ENCODE peak calls at places on chromosome X, in four cellular contexts. O is brain microvascular endothelial cell, Z is AG10803, K is endothelial cell of umbilical vein. D is an unnamed sample.

GRCh38 chrX:86910602-86911311 is 606.8 kb upstream of the KLHL4 start:
- DNase-seq in O (no peak), Z (no peak), K (no peak), D (no peak)

GRCh38 chrX:38857736-38858432 is 56.6 kb downstream of the MID1IP1 start:
- DNase-seq in O (no peak), Z (no peak), K (no peak), D (no peak)

GRCh38 chrX:129875669-129876068 is 30.3 kb upstream of the UTP14A start:
- DNase-seq in O (peak), Z (peak), K (no peak), D (peak)

GRCh38 chrX:13647709-13648212 is 5.2 kb upstream of the TCEANC start:
- DNase-seq in O (peak), Z (no peak), K (peak), D (peak)

GRCh38 chrX:53086464-53086863 is 4.3 kb downstream of the TSPYL2 start:
- DNase-seq in O (no peak), Z (no peak), K (no peak), D (no peak)

GRCh38 chrX:41923925-41924693 is 755 bp upstream of the CASK start:
- DNase-seq in O (peak), Z (peak), K (peak), D (no peak)

GRCh38 chrX:28709421-28709820 is 122.2 kb downstream of the IL1RAPL1 start:
- DNase-seq in O (no peak), Z (no peak), K (no peak), D (no peak)

GRCh38 chrX:34642849-34643248 is 14.2 kb downstream of the TMEM47 start:
- DNase-seq in O (no peak), Z (no peak), K (no peak), D (no peak)

GRCh38 chrX:77442728-77443127 is 4.5 kb upstream of the FGF16 start:
- DNase-seq in O (peak), Z (peak), K (peak), D (peak)

GRCh38 chrX:20217906-20218305 is 48.8 kb downstream of the RPS6KA3 start:
- DNase-seq in O (no peak), Z (no peak), K (peak), D (no peak)

GRCh38 chrX:41152221-41152620 is 67.0 kb downstream of the USP9X start:
- DNase-seq in O (no peak), Z (no peak), K (no peak), D (no peak)

GRCh38 chrX:13805241-13805640 is 11.7 kb downstream of the GPM6B start:
- DNase-seq in O (no peak), Z (no peak), K (no peak), D (no peak)

GRCh38 chrX:42540150-42540549 is 237.8 kb downstream of the PPP1R2C start:
- DNase-seq in O (no peak), Z (no peak), K (no peak), D (no peak)

GRCh38 chrX:77447339-77448149 is at the start of gene FGF16:
- DNase-seq in O (no peak), Z (no peak), K (peak), D (no peak)

GRCh38 chrX:124791492-124792095 is 445.2 kb downstream of the SH2D1A start:
- DNase-seq in O (no peak), Z (no peak), K (no peak), D (no peak)

GRCh38 chrX:35076061-35076460 is 133.5 kb downstream of the FAM47B start:
- DNase-seq in O (no peak), Z (no peak), K (no peak), D (no peak)

GRCh38 chrX:20665441-20665840 is 398.7 kb upstream of the RPS6KA3 start:
- DNase-seq in O (no peak), Z (peak), K (no peak), D (no peak)

GRCh38 chrX:37993857-37994619 is 12.3 kb upstream of the SYTL5 start:
- DNase-seq in O (no peak), Z (no peak), K (no peak), D (peak)

GRCh38 chrX:38089173-38089982 is 83.0 kb downstream of the SYTL5 start:
- DNase-seq in O (no peak), Z (no peak), K (no peak), D (no peak)

GRCh38 chrX:37701588-37701987 is 16.0 kb downstream of the XK start:
- DNase-seq in O (no peak), Z (no peak), K (no peak), D (no peak)

GRCh38 chrX:35711281-35711680 is 86.9 kb upstream of the MAGEB16 start:
- DNase-seq in O (peak), Z (no peak), K (no peak), D (no peak)

GRCh38 chrX:47229427-47229826 is 3.4 kb upstream of the USP11 start:
- DNase-seq in O (no peak), Z (no peak), K (no peak), D (no peak)

GRCh38 chrX:43500240-43500639 is 155.9 kb upstream of the MAOA start:
- DNase-seq in O (no peak), Z (no peak), K (no peak), D (no peak)

DNA sequence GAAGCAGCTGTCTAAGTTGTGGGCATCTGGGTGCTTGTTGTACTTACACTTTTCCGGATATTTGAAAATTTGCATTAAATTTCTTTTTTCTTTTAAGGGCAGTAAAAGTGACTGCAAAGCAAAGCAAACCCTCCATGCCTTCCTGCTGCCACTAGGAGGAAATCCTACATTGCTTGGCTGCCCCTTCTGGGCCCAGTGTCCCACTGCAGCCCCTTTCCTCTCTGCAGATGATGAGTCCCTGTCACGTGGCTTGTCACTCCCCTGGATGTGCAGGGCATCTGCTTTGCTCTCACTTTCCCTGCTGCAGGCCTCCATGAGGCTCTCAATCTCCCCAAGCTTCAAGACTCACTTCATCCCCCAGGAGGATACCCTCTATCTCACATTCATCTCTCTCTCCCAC is 12.7 kb downstream of the TSR2 start:
- DNase-seq in O (peak), Z (peak), K (no peak), D (no peak)
- TF ChIP-seq CTCF in O (peak), Z (peak), K (no peak), D (no peak)

DNA sequence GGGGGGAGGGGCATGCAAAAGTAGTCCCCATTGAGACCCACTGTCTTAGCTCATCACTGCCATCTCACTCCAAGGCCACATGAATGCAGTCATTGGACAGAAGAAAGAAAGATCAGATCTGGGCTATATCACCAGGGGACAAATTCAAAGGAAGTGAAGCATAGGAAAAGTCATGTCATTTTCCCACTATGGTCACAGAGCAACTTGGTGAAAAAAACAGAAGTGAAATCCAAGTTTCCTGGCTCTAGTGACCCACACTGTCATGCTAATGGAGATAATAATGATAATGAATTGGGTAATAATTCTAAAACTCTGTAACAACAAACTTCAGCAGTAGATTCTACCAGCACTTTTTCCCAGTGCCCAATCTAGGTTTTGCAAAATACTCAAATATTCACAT is 9.9 kb downstream of the LHFPL1 start:
- DNase-seq in O (no peak), Z (no peak), K (no peak), D (no peak)
- TF ChIP-seq CTCF in O (no peak), Z (no peak), K (no peak), D (no peak)

GRCh38 chrX:98380106-98380505 is 1496.4 kb downstream of the RPA4 start:
- DNase-seq in O (no peak), Z (no peak), K (no peak), D (no peak)

GRCh38 chrX:98380556-98380955 is 1496.8 kb downstream of the RPA4 start:
- DNase-seq in O (no peak), Z (no peak), K (no peak), D (no peak)

DNA sequence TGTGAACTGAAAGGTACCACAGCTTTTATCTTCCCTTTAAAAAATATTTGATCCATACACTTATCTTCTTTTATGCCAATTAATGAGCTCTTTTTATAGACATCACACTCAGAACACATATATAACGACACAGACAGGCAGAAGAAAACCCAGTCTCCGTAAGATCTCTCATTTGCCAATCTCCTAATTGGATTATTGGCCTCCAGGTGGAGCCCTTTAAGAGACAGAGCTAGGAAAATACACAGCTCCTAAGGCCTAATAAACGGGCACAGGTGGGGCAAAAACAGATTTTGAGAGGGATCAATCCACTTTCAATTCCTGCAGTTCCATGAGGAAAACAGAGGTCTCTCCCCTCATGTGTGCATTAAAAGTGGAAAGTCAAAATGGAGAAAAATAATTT is 1495.4 kb downstream of the RPA4 start:
- DNase-seq in O (no peak), Z (no peak), K (no peak), D (no peak)
- TF ChIP-seq CTCF in O (no peak), Z (no peak), K (no peak), D (no peak)

GRCh38 chrX:17744896-17745523 is 7.7 kb downstream of the SCML1 start:
- DNase-seq in O (no peak), Z (no peak), K (peak), D (no peak)
- TF ChIP-seq CTCF in O (no peak), Z (peak), K (no peak), D (peak)

DNA sequence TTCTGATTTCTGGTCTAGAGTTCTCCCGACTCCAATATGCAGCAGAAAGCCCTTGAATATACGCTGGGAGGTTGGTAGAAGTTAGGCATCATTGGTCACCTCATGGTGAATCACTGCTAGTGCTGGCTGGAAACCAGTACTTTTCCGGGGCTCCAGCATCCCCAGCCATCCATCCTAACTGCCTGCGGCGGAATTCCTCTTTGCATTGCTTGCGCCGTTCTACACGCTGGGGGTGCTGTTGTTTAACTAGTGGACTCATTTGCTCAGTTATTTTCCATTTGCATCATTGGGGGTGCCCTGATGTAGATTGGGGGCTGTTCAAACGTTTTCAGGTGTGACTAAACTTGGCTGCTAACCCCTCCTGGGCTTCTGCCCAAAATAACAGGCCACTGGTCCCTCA is 23.3 kb upstream of the GPR50 start:
- DNase-seq in O (peak), Z (peak), K (no peak), D (peak)
- TF ChIP-seq CTCF in O (peak), Z (peak), K (no peak), D (no peak)

DNA sequence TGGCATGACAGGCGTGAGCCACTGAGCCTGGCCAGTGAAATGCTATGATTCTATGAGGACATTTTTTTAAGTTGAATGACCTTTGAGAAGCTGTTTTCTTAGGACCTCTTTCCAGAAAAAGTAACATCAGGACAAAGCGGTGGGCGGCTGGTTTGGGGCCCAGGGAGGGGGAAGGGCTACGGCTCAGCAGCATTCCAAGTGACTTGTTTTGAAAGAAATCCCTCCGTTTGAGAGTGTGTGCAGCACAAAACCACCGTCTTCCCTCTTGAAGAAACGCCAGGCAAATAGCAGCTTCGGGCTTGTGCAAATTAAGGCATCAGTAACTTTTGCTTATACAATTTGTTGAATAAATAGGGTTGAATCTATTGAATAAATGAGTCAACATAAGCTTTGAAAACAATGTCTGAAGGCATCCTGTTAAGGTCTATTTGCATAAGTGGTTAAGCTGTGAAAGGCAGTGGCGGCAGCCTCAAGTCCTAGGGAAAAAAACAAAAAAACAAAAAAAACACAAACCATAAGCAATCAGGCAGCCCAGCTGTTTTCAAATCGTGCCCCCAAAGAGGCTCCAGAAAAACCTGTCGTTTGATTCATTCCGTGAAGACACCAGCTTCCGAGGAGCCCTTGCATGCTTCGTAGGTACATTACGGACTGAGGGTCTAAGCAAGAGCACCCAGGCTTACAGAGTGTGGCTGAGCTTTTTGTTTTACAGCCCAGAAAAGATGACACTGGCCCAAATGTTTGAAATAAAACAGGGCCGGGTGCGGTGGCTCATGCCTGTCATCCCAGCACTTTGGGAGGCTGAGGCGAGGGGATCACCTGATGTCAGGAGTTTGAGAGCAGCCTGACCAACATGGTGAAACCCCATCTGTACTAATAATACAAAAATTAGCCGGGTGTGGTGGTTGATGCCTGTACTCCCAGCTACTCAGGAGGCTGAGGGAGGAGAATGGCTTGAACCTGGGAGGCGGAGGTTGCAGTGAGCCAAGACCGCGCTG is 103.7 kb downstream of the CRLF2 start:
- DNase-seq in O (no peak), Z (no peak), K (no peak), D (no peak)
- TF ChIP-seq CTCF in O (no peak), Z (no peak), K (no peak), D (no peak)

GRCh38 chrX:79588233-79588632 is 221.1 kb upstream of the ITM2A start:
- DNase-seq in O (no peak), Z (no peak), K (no peak), D (no peak)

DNA sequence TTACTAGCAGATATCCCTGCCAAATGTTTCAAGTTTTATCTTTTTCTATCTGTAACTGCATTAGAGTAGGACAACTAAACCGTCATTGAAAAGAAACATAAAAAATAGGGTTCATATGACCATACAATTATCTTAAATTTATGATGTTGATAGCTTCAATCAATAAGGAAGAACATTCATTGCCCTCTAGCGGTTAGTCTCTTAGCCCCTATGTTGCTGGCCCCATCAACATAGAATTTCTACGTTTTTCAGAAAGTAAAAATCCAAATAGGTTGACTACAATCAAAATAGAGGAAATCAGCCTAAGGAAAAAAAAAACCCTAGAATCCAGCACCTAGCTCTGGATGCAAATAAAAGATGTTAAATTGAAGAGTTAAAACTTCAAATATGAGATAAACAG is 225.1 kb upstream of the ITM2A start:
- DNase-seq in O (no peak), Z (no peak), K (no peak), D (no peak)
- TF ChIP-seq CTCF in O (no peak), Z (no peak), K (no peak), D (no peak)

GRCh38 chrX:22665818-22666217 is 333.9 kb upstream of the DDX53 start:
- DNase-seq in O (no peak), Z (no peak), K (no peak), D (no peak)

GRCh38 chrX:22662776-22663175 is 337.0 kb upstream of the DDX53 start:
- DNase-seq in O (no peak), Z (no peak), K (no peak), D (peak)

GRCh38 chrX:22664826-22665225 is 334.9 kb upstream of the DDX53 start:
- DNase-seq in O (no peak), Z (no peak), K (no peak), D (no peak)

GRCh38 chrX:22660756-22661155 is 339.0 kb upstream of the DDX53 start:
- DNase-seq in O (no peak), Z (no peak), K (no peak), D (no peak)

DNA sequence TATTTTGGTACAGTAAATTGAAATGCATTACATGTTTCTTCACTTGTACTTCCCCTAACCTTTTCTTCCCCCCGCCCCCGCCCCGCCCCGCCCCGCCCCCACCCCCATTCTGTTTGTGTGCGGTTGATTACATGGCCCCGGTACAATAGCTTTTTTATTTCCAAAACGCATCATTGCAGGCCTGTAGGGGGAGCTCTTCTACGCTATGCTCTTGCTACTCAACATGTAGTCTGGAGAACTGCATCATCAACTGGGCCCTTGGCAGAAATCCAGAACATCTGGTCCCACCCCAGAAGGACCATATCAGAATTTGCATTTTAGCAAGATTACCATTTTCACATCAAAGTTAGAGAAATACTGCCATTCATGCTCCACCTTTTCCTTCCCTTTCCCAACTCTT is 333.3 kb upstream of the DDX53 start:
- DNase-seq in O (peak), Z (no peak), K (peak), D (no peak)
- TF ChIP-seq CTCF in O (peak), Z (peak), K (peak), D (no peak)

GRCh38 chrX:149881081-149881711 is at the start of gene MAGEA8:
- DNase-seq in O (no peak), Z (no peak), K (no peak), D (no peak)
- TF ChIP-seq CTCF in O (no peak), Z (no peak), K (peak), D (no peak)